ENCODE peak calls at places on chromosomes 11 and 22, in four cellular contexts. W is T-helper 1 cell, R is smooth muscle cell of the brain vasculature, Y is astrocyte of the cerebellum. M is an unnamed sample.

GRCh38 chr22:50178871-50179869 is 6.5 kb upstream of the TRABD start:
- DNase-seq in W (no peak), R (no peak), Y (no peak), M (no peak)

GRCh38 chr11:134819026-134819425 is 407.0 kb upstream of the B3GAT1 start:
- DNase-seq in W (no peak), R (no peak), Y (no peak), M (no peak)

GRCh38 chr11:86949995-86950993 is 4.9 kb downstream of the FZD4 start:
- DNase-seq in W (no peak), R (no peak), Y (no peak), M (no peak)

GRCh38 chr11:125348141-125348651 is 147.9 kb downstream of the FEZ1 start:
- DNase-seq in W (no peak), R (no peak), Y (no peak), M (no peak)

GRCh38 chr11:85805387-85805786 is 5.6 kb downstream of the SYTL2 start:
- DNase-seq in W (no peak), R (no peak), Y (no peak), M (no peak)

GRCh38 chr11:69715446-69715845 is 11.6 kb upstream of the FGF19 start:
- DNase-seq in W (no peak), R (no peak), Y (no peak), M (no peak)

GRCh38 chr22:32448980-32449379 is 15.3 kb downstream of the BPIFC start:
- DNase-seq in W (no peak), R (no peak), Y (no peak), M (no peak)

GRCh38 chr22:48084041-48084748 is 1321.7 kb downstream of the TBC1D22A start:
- DNase-seq in W (no peak), R (no peak), Y (no peak), M (no peak)

GRCh38 chr22:36860821-36861659 is at the start of gene NCF4:
- DNase-seq in W (no peak), R (no peak), Y (no peak), M (peak; percentile 12)

GRCh38 chr11:76523147-76523546 is 78.3 kb downstream of the EMSY start:
- DNase-seq in W (no peak), R (peak; percentile 58), Y (no peak), M (no peak)

GRCh38 chr11:119376197-119376847 is 5.2 kb downstream of the USP2 start:
- DNase-seq in W (no peak), R (no peak), Y (no peak), M (no peak)

GRCh38 chr11:34176980-34177319 is 71.5 kb downstream of the NAT10 start:
- DNase-seq in W (no peak), R (no peak), Y (no peak), M (no peak)

GRCh38 chr11:73384871-73385692 is 8.9 kb downstream of the RELT start:
- DNase-seq in W (no peak), R (no peak), Y (no peak), M (no peak)

GRCh38 chr11:65424200-65425104 is 1.9 kb downstream of the NEAT1 start:
- DNase-seq in W (no peak), R (no peak), Y (no peak), M (peak; percentile 60)

GRCh38 chr11:119371778-119372182 is 9.7 kb downstream of the USP2 start:
- DNase-seq in W (no peak), R (no peak), Y (no peak), M (no peak)

GRCh38 chr22:39362932-39363331 is 13.1 kb downstream of the SYNGR1 start:
- DNase-seq in W (no peak), R (no peak), Y (no peak), M (no peak)

GRCh38 chr11:119520400-119520799 is 97.4 kb upstream of the THY1 start:
- DNase-seq in W (no peak), R (no peak), Y (no peak), M (no peak)

GRCh38 chr11:119509969-119510401 is 87.0 kb upstream of the THY1 start:
- DNase-seq in W (no peak), R (peak; percentile 10), Y (peak; percentile 66), M (no peak)

GRCh38 chr11:74615988-74616387 is 23.6 kb downstream of the POLD3 start:
- DNase-seq in W (no peak), R (no peak), Y (no peak), M (no peak)

GRCh38 chr11:14413307-14414072 is 54.5 kb upstream of the RRAS2 start:
- DNase-seq in W (no peak), R (no peak), Y (peak; percentile 50), M (no peak)

GRCh38 chr22:38036392-38037062 is 20.7 kb upstream of the PICK1 start:
- DNase-seq in W (no peak), R (no peak), Y (no peak), M (no peak)

GRCh38 chr22:30777589-30777988 is 82.9 kb downstream of the OSBP2 start:
- DNase-seq in W (no peak), R (no peak), Y (no peak), M (no peak)

GRCh38 chr11:2890466-2891241 is 5.1 kb upstream of the CDKN1C start:
- DNase-seq in W (no peak), R (no peak), Y (no peak), M (no peak)

GRCh38 chr11:117597083-117597482 is 199.9 kb downstream of the DSCAML1 start:
- DNase-seq in W (no peak), R (no peak), Y (peak; percentile 19), M (no peak)

GRCh38 chr11:130131957-130132850 is 27.4 kb upstream of the ST14 start:
- DNase-seq in W (no peak), R (peak; percentile 47), Y (peak; percentile 50), M (no peak)

GRCh38 chr22:17570851-17571631 is 7.7 kb downstream of the SLC25A18 start:
- DNase-seq in W (no peak), R (no peak), Y (peak; percentile 64), M (no peak)

GRCh38 chr11:63518548-63518947 is 12.7 kb downstream of the LGALS12 start:
- DNase-seq in W (no peak), R (peak; percentile 74), Y (peak; percentile 67), M (no peak)

GRCh38 chr22:37253164-37253660 is 9.1 kb upstream of the RAC2 start:
- DNase-seq in W (no peak), R (no peak), Y (no peak), M (no peak)

GRCh38 chr11:125956371-125956770 is 10.5 kb downstream of the VSIG10L2 start:
- DNase-seq in W (no peak), R (no peak), Y (no peak), M (no peak)

GRCh38 chr11:122367809-122368231 is 251.8 kb upstream of the BLID start:
- DNase-seq in W (no peak), R (peak; percentile 9), Y (peak; percentile 57), M (no peak)